ENCODE peak calls at places on chromosomes 3 and 15, in five cellular contexts. P is cardiac muscle cell, Y is upper lobe of right lung, M is hepatocyte, Q is SK-N-SH. K is an unnamed sample.

GRCh38 chr15:48360841-48361240 is 29.6 kb downstream of the DUT start:
- DNase-seq in P (peak; percentile 19), Y (no peak), M (no peak), Q (no peak), K (no peak)

GRCh38 chr15:38612159-38612863 is 47.7 kb upstream of the RASGRP1 start:
- DNase-seq in P (no peak), Y (no peak), M (no peak), Q (no peak), K (no peak)

GRCh38 chr3:56942523-56942922 is 117.9 kb upstream of the SPATA12 start:
- DNase-seq in P (peak; percentile 5), Y (no peak), M (no peak), Q (no peak), K (no peak)

GRCh38 chr15:71629147-71629760 is 181.1 kb upstream of the NR2E3 start:
- DNase-seq in P (no peak), Y (no peak), M (no peak), Q (no peak), K (no peak)

GRCh38 chr3:156148946-156149348 is 28.6 kb downstream of the KCNAB1 start:
- DNase-seq in P (peak; percentile 73), Y (no peak), M (no peak), Q (no peak), K (no peak)

GRCh38 chr3:52468336-52468735 is 12.9 kb downstream of the NISCH start:
- DNase-seq in P (peak; percentile 58), Y (no peak), M (no peak), Q (no peak), K (no peak)

GRCh38 chr3:122558605-122559004 is 5.5 kb downstream of the PARP9 start:
- DNase-seq in P (no peak), Y (no peak), M (no peak), Q (no peak), K (no peak)

GRCh38 chr3:134677196-134677986 is 26.6 kb upstream of the KY start:
- DNase-seq in P (peak; percentile 22), Y (no peak), M (no peak), Q (peak; percentile 35), K (peak; percentile 87)

GRCh38 chr15:89206908-89207331 is 14.5 kb downstream of the RLBP1 start:
- DNase-seq in P (peak; percentile 75), Y (peak; percentile 86), M (peak; percentile 84), Q (peak; percentile 93), K (peak; percentile 96)
- H3K4me3 ChIP-seq in P (no peak overlapping the region), Y (no peak overlapping the region), M (no peak overlapping the region), Q (peak overlapping the region; percentile 32), K (no peak overlapping the region)

GRCh38 chr15:45637552-45638033 is 2.8 kb downstream of the SQOR start:
- DNase-seq in P (peak; percentile 96), Y (no peak), M (peak; percentile 71), Q (no peak), K (no peak)
- H3K27me3 ChIP-seq in P (peaks cover 90% of the 10 kb centered on the region), Y (no peaks in the 10 kb centered on the region), M (no peaks in the 10 kb centered on the region), Q (no peaks in the 10 kb centered on the region), K (peaks cover 20% of the 10 kb centered on the region)

DNA sequence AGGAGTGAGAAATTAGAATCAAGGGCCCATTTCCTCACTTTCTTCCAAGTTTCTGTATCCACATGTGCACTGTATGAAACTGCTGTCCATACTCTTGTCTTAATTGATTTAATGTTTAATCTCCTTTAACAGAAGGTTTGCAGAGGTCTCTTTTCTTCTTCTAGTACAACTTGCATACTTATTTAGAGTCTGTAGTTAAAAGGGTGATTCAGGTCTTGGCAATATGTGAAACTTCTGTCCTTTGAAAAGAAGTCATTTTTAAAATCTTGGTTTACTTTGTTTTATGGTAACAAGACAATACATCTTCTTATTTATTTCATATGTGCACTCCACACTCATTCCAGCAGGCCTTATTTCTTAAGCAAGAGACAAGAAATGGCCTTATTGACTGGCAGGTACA is 25.8 kb downstream of the TMEM45A start:
- DNase-seq in P (no peak), Y (no peak), M (no peak), Q (no peak), K (no peak)
- H3K36me3 ChIP-seq in P (peaks cover 4% of the 10 kb centered on the region), Y (no peaks in the 10 kb centered on the region), M (no peaks in the 10 kb centered on the region), Q (no peaks in the 10 kb centered on the region), K (no peaks in the 10 kb centered on the region)

DNA sequence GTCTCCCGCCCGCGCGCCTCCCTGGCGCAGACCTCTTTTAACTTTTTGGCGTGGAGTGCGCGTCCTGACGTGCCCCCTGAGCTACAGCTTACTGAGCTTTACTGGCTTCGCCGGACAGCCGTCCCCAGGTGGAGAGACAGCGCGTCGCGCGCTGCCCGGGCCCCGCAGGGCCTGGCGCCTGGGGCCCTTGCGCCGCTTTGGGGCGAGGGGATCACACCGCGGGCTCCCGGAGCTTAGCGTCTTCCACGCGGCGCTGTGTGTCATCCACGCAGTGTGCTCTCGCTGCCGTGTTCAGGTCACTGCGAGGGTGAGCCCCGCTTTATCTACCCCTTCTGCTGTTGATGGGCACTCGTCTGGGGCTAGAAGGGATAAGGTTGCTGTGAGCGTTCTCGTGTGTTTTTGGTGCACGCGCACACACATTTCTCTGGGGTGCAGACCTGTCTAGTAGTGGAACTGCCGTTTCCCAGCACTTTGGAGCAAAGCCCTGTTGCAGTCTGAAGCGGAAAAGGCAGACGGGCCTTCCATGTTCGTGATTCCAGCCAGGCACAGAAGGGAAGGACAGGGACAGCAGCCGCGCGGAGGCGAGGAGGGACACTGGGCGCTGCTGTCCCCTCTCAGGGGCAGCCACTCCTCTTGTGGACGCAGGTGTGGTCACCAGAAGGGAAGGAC is 33.1 kb upstream of the ALDH1L1 start:
- DNase-seq in P (peak; percentile 42), Y (no peak), M (no peak), Q (no peak), K (peak; percentile 29)
- H3K4me3 ChIP-seq in P (peak overlapping the region; percentile 27), Y (peak overlapping the region; percentile 51), M (peak overlapping the region; percentile 20), Q (peak overlapping the region; percentile 46), K (peak overlapping the region; percentile 50)

DNA sequence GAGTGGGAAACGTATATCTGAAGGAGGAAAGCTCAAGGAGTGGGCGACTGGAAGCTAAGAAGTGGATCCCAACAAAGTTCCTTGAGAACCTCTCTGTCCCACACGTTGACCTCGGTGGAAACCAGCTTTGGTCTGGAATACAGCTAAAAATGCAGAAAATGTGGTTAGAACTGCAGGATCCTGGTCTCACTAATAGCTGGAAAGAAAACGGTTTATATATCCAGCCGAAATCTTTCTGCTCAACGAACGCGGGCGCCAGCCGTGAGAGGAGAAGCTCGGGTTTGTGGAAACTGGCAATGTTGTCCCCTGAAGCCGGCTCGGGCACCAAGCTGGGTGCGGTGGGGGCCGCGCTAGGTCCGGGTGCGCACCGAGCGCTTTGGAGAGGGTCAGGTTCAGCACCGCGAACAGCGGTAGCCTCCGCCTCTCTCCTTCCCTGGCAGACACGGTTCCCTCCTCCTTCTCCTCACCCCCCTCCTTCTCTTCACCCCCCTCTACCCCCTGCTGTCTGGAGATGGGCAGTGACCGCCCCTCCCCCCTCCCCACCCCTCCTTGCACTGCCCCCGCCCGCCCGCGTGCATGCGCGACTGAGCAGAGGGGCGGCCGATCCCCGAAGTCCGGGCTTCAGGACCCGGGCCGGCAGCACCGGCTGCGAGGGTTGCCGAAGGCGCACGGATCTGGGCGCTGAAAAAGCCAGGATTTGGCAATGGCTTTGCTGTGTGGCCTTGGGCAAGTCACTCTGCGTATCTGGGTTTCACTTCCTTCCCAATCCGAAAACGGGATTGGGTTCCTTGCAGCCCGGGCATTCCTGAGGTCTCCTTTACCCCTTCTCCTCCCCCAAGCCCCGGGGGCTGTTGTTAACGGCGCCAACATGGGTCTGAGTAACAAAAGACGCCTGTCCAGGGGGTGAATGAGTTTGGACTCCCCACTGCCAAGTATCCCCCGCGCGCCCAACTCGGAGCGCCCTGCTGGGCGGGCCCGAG is at the start of gene SKOR1:
- DNase-seq in P (peak; percentile 57), Y (peak; percentile 65), M (peak; percentile 62), Q (peak; percentile 65), K (peak; percentile 95)
- H3K27me3 ChIP-seq in P (peaks cover 100% of the 10 kb centered on the region), Y (peaks cover 100% of the 10 kb centered on the region), M (peaks cover 95% of the 10 kb centered on the region), Q (peaks cover 36% of the 10 kb centered on the region), K (peaks cover 99% of the 10 kb centered on the region)

DNA sequence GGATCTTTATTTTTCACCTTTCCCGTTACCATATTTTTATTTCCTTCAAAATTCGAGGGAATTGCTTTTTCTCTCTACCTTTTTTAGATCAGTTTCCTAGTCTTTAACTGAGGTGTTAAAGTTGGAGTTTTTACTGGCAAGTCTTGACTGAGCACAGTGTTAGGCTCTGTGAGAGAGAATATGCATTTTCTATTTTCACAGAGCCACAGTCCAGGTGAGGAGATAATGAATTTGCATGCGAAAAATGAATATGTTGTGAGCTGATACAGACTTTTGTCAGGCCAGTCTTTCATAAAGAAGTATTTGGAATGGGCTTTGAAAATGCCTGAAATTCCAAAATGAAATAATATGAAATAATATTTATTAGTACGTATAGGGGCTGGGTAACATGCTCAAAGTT is 31.9 kb downstream of the MME start:
- DNase-seq in P (no peak), Y (no peak), M (no peak), Q (no peak), K (no peak)
- H3K36me3 ChIP-seq in P (no peaks in the 10 kb centered on the region), Y (no peaks in the 10 kb centered on the region), M (no peaks in the 10 kb centered on the region), Q (no peaks in the 10 kb centered on the region), K (no peaks in the 10 kb centered on the region)

GRCh38 chr3:45795509-45795881 is 841 bp downstream of the SLC6A20 start:
- DNase-seq in P (peak; percentile 18), Y (no peak), M (no peak), Q (no peak), K (no peak)
- H3K4me3 ChIP-seq in P (no peak overlapping the region), Y (peak overlapping the region; percentile 51), M (peak overlapping the region; percentile 54), Q (no peak overlapping the region), K (no peak overlapping the region)

GRCh38 chr3:37742574-37743212 is 119.0 kb upstream of the CTDSPL start:
- DNase-seq in P (no peak), Y (no peak), M (no peak), Q (no peak), K (no peak)
- H3K27me3 ChIP-seq in P (no peaks in the 10 kb centered on the region), Y (no peaks in the 10 kb centered on the region), M (no peaks in the 10 kb centered on the region), Q (no peaks in the 10 kb centered on the region), K (no peaks in the 10 kb centered on the region)

K was measured in H7.